ENCODE peak calls at places on chromosome 20, in seven cellular contexts. G is kidney tubule cell; B is heart left ventricle; J is lower lobe of right lung; V is stimulated activated CD4-positive, alpha-beta T cell treated with anti-CD3 and anti-CD28 coated beads, Interleukin-1b, Interleukin-23, amount 100 ng/mL, for 4 hours; I is epithelial cell of esophagus; O is transverse colon. E is an unnamed sample.

GRCh38 chr20:32474967-32475819 is 109.9 kb downstream of the NOL4L start:
- DNase-seq in J (peak), V (no peak), G (peak), B (peak), I (peak), O (peak), E (no peak)

GRCh38 chr20:32465092-32465900 is 107.2 kb downstream of the ASXL1 start:
- DNase-seq in V (no peak), J (peak), B (peak), O (peak), G (peak), I (peak), E (no peak)

GRCh38 chr20:37615507-37616425 is 78.1 kb upstream of the CTNNBL1 start:
- DNase-seq in B (no peak), G (peak), I (peak), O (peak), V (peak), J (no peak), E (peak)

GRCh38 chr20:36820928-36821327 is 47.4 kb upstream of the DSN1 start:
- DNase-seq in V (no peak), O (no peak), G (no peak), J (no peak), B (no peak), I (no peak), E (no peak)

GRCh38 chr20:62502496-62503095 is 26.8 kb upstream of the GATA5 start:
- DNase-seq in O (no peak), G (no peak), V (no peak), B (no peak), J (no peak), I (no peak), E (no peak)

GRCh38 chr20:10861086-10861485 is 187.3 kb upstream of the JAG1 start:
- DNase-seq in V (no peak), G (peak), J (no peak), I (peak), B (no peak), O (no peak), E (no peak)

GRCh38 chr20:52683761-52684160 is 288.4 kb upstream of the TSHZ2 start:
- DNase-seq in V (no peak), G (no peak), O (no peak), B (no peak), J (no peak), I (no peak), E (no peak)

GRCh38 chr20:54539521-54540046 is 64.2 kb downstream of the DOK5 start:
- DNase-seq in G (no peak), O (no peak), I (no peak), V (no peak), J (no peak), B (no peak), E (no peak)

GRCh38 chr20:50724851-50725721 is 6.3 kb upstream of the PARD6B start:
- DNase-seq in O (peak), I (peak), J (no peak), V (peak), B (peak), G (peak), E (no peak)

GRCh38 chr20:823326-823902 is 10.1 kb upstream of the FAM110A start:
- DNase-seq in J (no peak), V (no peak), I (no peak), G (no peak), O (peak), B (no peak), E (no peak)

GRCh38 chr20:23248524-23248923 is 102.1 kb upstream of the NXT1 start:
- DNase-seq in J (no peak), O (no peak), G (no peak), B (no peak), V (no peak), I (no peak), E (no peak)

GRCh38 chr20:9112541-9113515 is 43.9 kb downstream of the PLCB4 start:
- DNase-seq in O (no peak), V (no peak), B (peak), G (peak), J (no peak), I (peak), E (no peak)

GRCh38 chr20:8155848-8156602 is 24.0 kb downstream of the PLCB1 start:
- DNase-seq in I (peak), J (no peak), O (no peak), G (peak), B (no peak), V (no peak), E (no peak)

GRCh38 chr20:19652591-19653026 is 105.4 kb upstream of the RIN2 start:
- DNase-seq in B (no peak), V (no peak), O (no peak), G (no peak), I (no peak), J (no peak), E (no peak)

GRCh38 chr20:50320910-50321796 is 130.5 kb downstream of the CEBPB start:
- DNase-seq in G (peak), V (no peak), I (peak), B (peak), O (peak), J (peak), E (no peak)

GRCh38 chr20:22101606-22102005 is 396.1 kb downstream of the PAX1 start:
- DNase-seq in G (no peak), V (no peak), O (no peak), B (no peak), J (no peak), I (no peak), E (no peak)

GRCh38 chr20:22810626-22811559 is 224.2 kb upstream of the SSTR4 start:
- DNase-seq in G (no peak), O (no peak), B (no peak), I (no peak), J (no peak), V (no peak), E (no peak)

GRCh38 chr20:5504061-5504739 is 187.4 kb upstream of the PROKR2 start:
- DNase-seq in V (no peak), G (peak), J (peak), I (no peak), B (peak), O (peak), E (peak)

GRCh38 chr20:22248052-22248667 is 336.2 kb downstream of the FOXA2 start:
- DNase-seq in V (no peak), G (no peak), I (peak), O (no peak), B (no peak), J (no peak), E (peak)

GRCh38 chr20:51494241-51495110 is 48.0 kb downstream of the NFATC2 start:
- DNase-seq in O (no peak), G (no peak), V (no peak), I (no peak), J (no peak), B (no peak), E (no peak)

GRCh38 chr20:50865591-50865990 is 65.6 kb downstream of the ADNP start:
- DNase-seq in O (no peak), G (no peak), B (no peak), V (no peak), J (no peak), I (peak), E (no peak)

GRCh38 chr20:23142162-23143050 is 56.3 kb upstream of the CD93 start:
- DNase-seq in B (no peak), O (no peak), I (peak), J (peak), G (no peak), V (no peak), E (no peak)

GRCh38 chr20:1377341-1377871 is 15.4 kb downstream of the FKBP1A start:
- DNase-seq in O (no peak), I (peak), B (no peak), G (peak), V (no peak), J (no peak), E (no peak)

E was measured in COR-L47.